ENCODE peak calls at places on chromosomes 4 and X, in nine cellular contexts. B, Z, S, X, I, R, T, H and D are unnamed samples.

GRCh38 chr4:177163532-177163931 is 146.1 kb upstream of the NEIL3 start:
- DNase-seq in B (no peak), H (no peak), S (no peak), R (peak), T (no peak), I (no peak), X (no peak), Z (no peak), D (no peak)

GRCh38 chr4:182192511-182193181 is 50.6 kb upstream of the TENM3 start:
- DNase-seq in T (no peak), S (peak), Z (no peak), R (peak), H (no peak), X (no peak), I (no peak), B (no peak), D (no peak)

GRCh38 chr4:47972721-47973120 is 43.8 kb downstream of the CNGA1 start:
- DNase-seq in X (no peak), R (no peak), H (no peak), T (no peak), S (no peak), B (no peak), Z (no peak), I (no peak), D (no peak)

GRCh38 chr4:10094841-10095240 is 21.8 kb downstream of the WDR1 start:
- DNase-seq in X (no peak), R (no peak), B (no peak), H (peak), T (no peak), Z (no peak), I (no peak), S (no peak), D (no peak)

GRCh38 chrX:23786268-23786815 is 3.4 kb downstream of the SAT1 start:
- DNase-seq in R (no peak), X (no peak), H (no peak), B (peak), I (no peak), T (no peak), S (peak), Z (no peak), D (no peak)

GRCh38 chr4:121064482-121064881 is 7.9 kb downstream of the NDNF start:
- DNase-seq in T (no peak), X (no peak), S (peak), H (no peak), Z (no peak), I (no peak), R (no peak), B (no peak), D (no peak)

GRCh38 chr4:121070696-121071639 is 1.4 kb downstream of the NDNF start:
- DNase-seq in R (no peak), S (peak), Z (peak), H (peak), B (no peak), I (peak), X (no peak), T (no peak), D (no peak)

GRCh38 chr4:10074767-10075105 is 41.9 kb downstream of the WDR1 start:
- DNase-seq in R (peak), S (peak), H (no peak), B (no peak), X (peak), Z (peak), I (no peak), T (no peak), D (peak)

GRCh38 chr4:128787509-128788311 is 21.8 kb upstream of the JADE1 start:
- DNase-seq in I (no peak), T (no peak), X (no peak), B (no peak), R (peak), H (no peak), S (no peak), Z (no peak), D (no peak)

GRCh38 chr4:114997596-114997995 is 115.8 kb downstream of the NDST4 start:
- DNase-seq in X (no peak), B (no peak), T (no peak), Z (no peak), S (peak), H (no peak), R (peak), I (no peak), D (no peak)

GRCh38 chr4:119795986-119796578 is 167.5 kb upstream of the PDE5A start:
- DNase-seq in B (no peak), H (no peak), I (no peak), S (no peak), R (no peak), Z (no peak), X (no peak), T (no peak), D (no peak)

GRCh38 chrX:57821703-57822375 is 88.4 kb downstream of the ZXDA start:
- DNase-seq in I (peak), H (no peak), R (peak), X (peak), B (no peak), T (peak), Z (no peak), S (peak), D (peak)

GRCh38 chr4:30716158-30716557 is 4.0 kb upstream of the PCDH7 start:
- DNase-seq in S (peak), R (no peak), X (no peak), Z (no peak), H (no peak), I (no peak), B (no peak), T (no peak), D (peak)

GRCh38 chrX:11890843-11891514 is 132.9 kb downstream of the MSL3 start:
- DNase-seq in R (no peak), H (peak), X (no peak), Z (peak), S (peak), B (no peak), I (no peak), T (no peak), D (no peak)

GRCh38 chr4:159010563-159011260 is 92.2 kb upstream of the RAPGEF2 start:
- DNase-seq in R (peak), B (no peak), X (peak), H (peak), S (peak), Z (peak), T (peak), I (peak), D (peak)

GRCh38 chrX:43106009-43106408 is 328.0 kb upstream of the PPP1R2C start:
- DNase-seq in S (no peak), I (no peak), Z (no peak), T (no peak), R (no peak), X (no peak), H (no peak), B (no peak), D (no peak)

GRCh38 chrX:1903380-1903935 is 288.6 kb downstream of the ASMT start:
- DNase-seq in R (peak), S (peak), Z (no peak), T (no peak), B (no peak), I (no peak), X (no peak), H (no peak), D (no peak)

GRCh38 chr4:19382993-19383392 is 868.7 kb upstream of the SLIT2 start:
- DNase-seq in Z (no peak), S (peak), B (no peak), T (no peak), R (peak), H (no peak), X (no peak), I (no peak), D (no peak)

GRCh38 chr4:76430519-76431388 is 4.3 kb upstream of the SHROOM3 start:
- DNase-seq in Z (no peak), H (no peak), T (no peak), B (no peak), I (no peak), R (peak), S (peak), X (no peak), D (no peak)

GRCh38 chr4:79227896-79228295 is 98.0 kb downstream of the NAA11 start:
- DNase-seq in X (no peak), R (no peak), T (no peak), I (no peak), S (no peak), Z (peak), B (no peak), H (peak), D (no peak)

GRCh38 chr4:98113005-98113404 is 30.3 kb downstream of the STPG2 start:
- DNase-seq in R (peak), B (no peak), T (no peak), S (peak), H (no peak), X (peak), Z (no peak), I (no peak), D (no peak)

GRCh38 chrX:22378296-22378695 is 105.6 kb downstream of the CBLL2 start:
- DNase-seq in I (no peak), T (no peak), Z (no peak), S (peak), R (no peak), X (peak), B (no peak), H (no peak), D (no peak)

GRCh38 chr4:174928174-174928573 is 10.0 kb downstream of the ADAM29 start:
- DNase-seq in Z (no peak), T (no peak), S (no peak), H (no peak), R (no peak), X (no peak), B (no peak), I (no peak), D (no peak)

GRCh38 chrX:130174051-130174704 is 2.4 kb downstream of the RAB33A start:
- DNase-seq in I (no peak), T (no peak), B (no peak), S (peak), H (peak), X (no peak), Z (peak), R (peak), D (no peak)